ENCODE peak calls at places on chromosomes 5 and 9, in eight cellular contexts. One of them, this sample, is unnamed.

GRCh38 chr5:162429161-162429560 is 361.6 kb downstream of the GABRG2 start:
- DNase-seq in fibroblast of lung: no peak
- DNase-seq in heart left ventricle: no peak
- DNase-seq in K562: no peak
- DNase-seq in lung: no peak
- DNase-seq in Jurkat, Clone E6-1: no peak
- DNase-seq in body of pancreas: no peak
- DNase-seq in neural progenitor cell: no peak
- DNase-seq in this sample: no peak

GRCh38 chr9:121272401-121272948 is 4.5 kb downstream of the GSN start:
- DNase-seq in heart left ventricle: no peak
- DNase-seq in lung: no peak
- DNase-seq in body of pancreas: no peak
- DNase-seq in Jurkat, Clone E6-1: no peak
- DNase-seq in K562: no peak
- DNase-seq in fibroblast of lung: no peak
- DNase-seq in neural progenitor cell: no peak
- DNase-seq in this sample: no peak

GRCh38 chr9:136859821-136860269 is 6.3 kb downstream of the EDF1 start:
- DNase-seq in neural progenitor cell: no peak
- DNase-seq in K562: no peak
- DNase-seq in heart left ventricle: peak
- DNase-seq in Jurkat, Clone E6-1: no peak
- DNase-seq in fibroblast of lung: no peak
- DNase-seq in lung: no peak
- DNase-seq in body of pancreas: no peak
- DNase-seq in this sample: no peak

GRCh38 chr5:138077064-138077696 is 6.7 kb upstream of the WNT8A start:
- DNase-seq in body of pancreas: peak
- DNase-seq in K562: peak
- DNase-seq in heart left ventricle: peak
- DNase-seq in neural progenitor cell: peak
- DNase-seq in fibroblast of lung: peak
- DNase-seq in Jurkat, Clone E6-1: peak
- DNase-seq in lung: peak
- DNase-seq in this sample: no peak

GRCh38 chr9:86368871-86369521 is 14.8 kb upstream of the TUT7 start:
- DNase-seq in body of pancreas: no peak
- DNase-seq in heart left ventricle: no peak
- DNase-seq in Jurkat, Clone E6-1: no peak
- DNase-seq in fibroblast of lung: peak
- DNase-seq in neural progenitor cell: no peak
- DNase-seq in K562: no peak
- DNase-seq in lung: no peak
- DNase-seq in this sample: no peak

GRCh38 chr9:24464321-24464951 is 81.3 kb downstream of the IZUMO3 start:
- DNase-seq in lung: no peak
- DNase-seq in K562: no peak
- DNase-seq in body of pancreas: no peak
- DNase-seq in neural progenitor cell: no peak
- DNase-seq in fibroblast of lung: peak
- DNase-seq in Jurkat, Clone E6-1: no peak
- DNase-seq in heart left ventricle: no peak
- DNase-seq in this sample: no peak

GRCh38 chr5:169009171-169009570 is 291.8 kb downstream of the SLIT3 start:
- DNase-seq in heart left ventricle: no peak
- DNase-seq in lung: no peak
- DNase-seq in fibroblast of lung: peak
- DNase-seq in K562: no peak
- DNase-seq in body of pancreas: no peak
- DNase-seq in Jurkat, Clone E6-1: no peak
- DNase-seq in neural progenitor cell: no peak
- DNase-seq in this sample: no peak

GRCh38 chr5:172454355-172455086 is at the start of gene SH3PXD2B:
- DNase-seq in neural progenitor cell: peak
- DNase-seq in body of pancreas: peak
- DNase-seq in fibroblast of lung: peak
- DNase-seq in K562: peak
- DNase-seq in heart left ventricle: peak
- DNase-seq in lung: no peak
- DNase-seq in Jurkat, Clone E6-1: no peak
- DNase-seq in this sample: peak

GRCh38 chr5:102959055-102959454 is 160.9 kb downstream of the GIN1 start:
- DNase-seq in neural progenitor cell: no peak
- DNase-seq in fibroblast of lung: peak
- DNase-seq in heart left ventricle: no peak
- DNase-seq in body of pancreas: no peak
- DNase-seq in lung: no peak
- DNase-seq in K562: no peak
- DNase-seq in Jurkat, Clone E6-1: no peak
- DNase-seq in this sample: no peak

GRCh38 chr5:144390133-144390532 is 219.5 kb downstream of the KCTD16 start:
- DNase-seq in neural progenitor cell: peak
- DNase-seq in Jurkat, Clone E6-1: no peak
- DNase-seq in K562: no peak
- DNase-seq in heart left ventricle: no peak
- DNase-seq in body of pancreas: peak
- DNase-seq in fibroblast of lung: no peak
- DNase-seq in lung: no peak
- DNase-seq in this sample: no peak

GRCh38 chr5:94623026-94623425 is 4.6 kb downstream of the SLF1 start:
- DNase-seq in K562: no peak
- DNase-seq in lung: no peak
- DNase-seq in Jurkat, Clone E6-1: no peak
- DNase-seq in fibroblast of lung: peak
- DNase-seq in body of pancreas: no peak
- DNase-seq in neural progenitor cell: no peak
- DNase-seq in heart left ventricle: no peak
- DNase-seq in this sample: no peak

GRCh38 chr5:5009240-5009639 is 130.9 kb upstream of the ADAMTS16 start:
- DNase-seq in K562: no peak
- DNase-seq in fibroblast of lung: no peak
- DNase-seq in body of pancreas: no peak
- DNase-seq in lung: no peak
- DNase-seq in Jurkat, Clone E6-1: no peak
- DNase-seq in neural progenitor cell: no peak
- DNase-seq in heart left ventricle: no peak
- DNase-seq in this sample: no peak

GRCh38 chr5:96434201-96434645 is 1.2 kb upstream of the PCSK1 start:
- DNase-seq in K562: peak
- DNase-seq in neural progenitor cell: peak
- DNase-seq in heart left ventricle: peak
- DNase-seq in lung: peak
- DNase-seq in body of pancreas: peak
- DNase-seq in fibroblast of lung: peak
- DNase-seq in Jurkat, Clone E6-1: peak
- DNase-seq in this sample: peak

GRCh38 chr5:41408676-41409443 is 101.5 kb downstream of the PLCXD3 start:
- DNase-seq in K562: no peak
- DNase-seq in heart left ventricle: no peak
- DNase-seq in lung: no peak
- DNase-seq in body of pancreas: no peak
- DNase-seq in fibroblast of lung: peak
- DNase-seq in Jurkat, Clone E6-1: no peak
- DNase-seq in neural progenitor cell: no peak
- DNase-seq in this sample: no peak

GRCh38 chr5:61811052-61811451 is 479.0 kb downstream of the ZSWIM6 start:
- DNase-seq in K562: no peak
- DNase-seq in body of pancreas: no peak
- DNase-seq in lung: no peak
- DNase-seq in Jurkat, Clone E6-1: no peak
- DNase-seq in neural progenitor cell: no peak
- DNase-seq in heart left ventricle: no peak
- DNase-seq in fibroblast of lung: peak
- DNase-seq in this sample: no peak

GRCh38 chr5:178209334-178210072 is 5.2 kb downstream of the HNRNPAB start:
- DNase-seq in Jurkat, Clone E6-1: no peak
- DNase-seq in neural progenitor cell: no peak
- DNase-seq in fibroblast of lung: no peak
- DNase-seq in heart left ventricle: no peak
- DNase-seq in K562: no peak
- DNase-seq in lung: no peak
- DNase-seq in body of pancreas: no peak
- DNase-seq in this sample: no peak

GRCh38 chr5:14775857-14776256 is 95.7 kb downstream of the ANKH start:
- DNase-seq in lung: peak
- DNase-seq in heart left ventricle: peak
- DNase-seq in body of pancreas: peak
- DNase-seq in neural progenitor cell: no peak
- DNase-seq in K562: no peak
- DNase-seq in fibroblast of lung: peak
- DNase-seq in Jurkat, Clone E6-1: no peak
- DNase-seq in this sample: no peak

GRCh38 chr5:1644810-1645571 is 121.2 kb upstream of the LPCAT1 start:
- DNase-seq in K562: peak
- DNase-seq in neural progenitor cell: peak
- DNase-seq in lung: peak
- DNase-seq in Jurkat, Clone E6-1: peak
- DNase-seq in body of pancreas: peak
- DNase-seq in heart left ventricle: peak
- DNase-seq in fibroblast of lung: peak
- DNase-seq in this sample: peak

GRCh38 chr5:9066349-9066748 is 479.5 kb downstream of the SEMA5A start:
- DNase-seq in body of pancreas: no peak
- DNase-seq in fibroblast of lung: no peak
- DNase-seq in lung: no peak
- DNase-seq in K562: no peak
- DNase-seq in Jurkat, Clone E6-1: no peak
- DNase-seq in heart left ventricle: no peak
- DNase-seq in neural progenitor cell: no peak
- DNase-seq in this sample: no peak

GRCh38 chr9:136683173-136683745 is 4.0 kb downstream of the AGPAT2 start:
- DNase-seq in heart left ventricle: no peak
- DNase-seq in neural progenitor cell: no peak
- DNase-seq in lung: no peak
- DNase-seq in fibroblast of lung: no peak
- DNase-seq in body of pancreas: no peak
- DNase-seq in Jurkat, Clone E6-1: no peak
- DNase-seq in K562: no peak
- DNase-seq in this sample: no peak

GRCh38 chr5:60332244-60333018 is 367.5 kb downstream of the DEPDC1B start:
- DNase-seq in K562: no peak
- DNase-seq in Jurkat, Clone E6-1: no peak
- DNase-seq in body of pancreas: no peak
- DNase-seq in neural progenitor cell: no peak
- DNase-seq in heart left ventricle: no peak
- DNase-seq in fibroblast of lung: peak
- DNase-seq in lung: no peak
- DNase-seq in this sample: no peak

DNA sequence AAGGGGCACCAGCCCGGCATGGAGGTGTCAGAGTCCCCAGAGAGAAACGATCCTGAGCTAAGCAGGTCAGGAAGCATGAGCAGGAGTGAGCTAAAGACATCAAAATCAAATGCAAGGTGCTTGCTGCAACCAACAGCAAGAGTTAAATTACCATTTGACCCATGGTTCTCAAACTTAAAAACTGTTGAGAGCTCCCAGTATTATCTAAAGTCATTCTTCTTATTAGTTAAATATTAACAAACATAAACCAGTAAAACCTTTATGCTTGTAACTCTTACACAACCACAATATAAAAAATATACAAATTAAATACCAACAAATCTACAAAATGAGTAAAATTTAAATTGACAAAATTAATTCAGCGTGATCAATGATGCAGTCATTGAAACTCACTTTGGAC is 51.5 kb downstream of the FANCC start:
- DNase-seq in body of pancreas: no peak
- DNase-seq in heart left ventricle: no peak
- DNase-seq in lung: no peak
- DNase-seq in neural progenitor cell: no peak
- DNase-seq in K562: no peak
- DNase-seq in fibroblast of lung: no peak
- DNase-seq in Jurkat, Clone E6-1: no peak
- DNase-seq in this sample: no peak
- H3K4me3 ChIP-seq in body of pancreas: no peak
- H3K4me3 ChIP-seq in heart left ventricle: no peak
- H3K4me3 ChIP-seq in lung: no peak
- H3K4me3 ChIP-seq in neural progenitor cell: no peak
- H3K4me3 ChIP-seq in K562: no peak
- H3K4me3 ChIP-seq in fibroblast of lung: no peak
- H3K4me3 ChIP-seq in Jurkat, Clone E6-1: no peak
- H3K4me3 ChIP-seq in this sample: no peak

GRCh38 chr5:181173420-181174342 is 26.3 kb downstream of the OR2V2 start:
- DNase-seq in neural progenitor cell: peak
- DNase-seq in K562: peak
- DNase-seq in Jurkat, Clone E6-1: peak
- DNase-seq in fibroblast of lung: peak
- DNase-seq in lung: no peak
- DNase-seq in body of pancreas: peak
- DNase-seq in heart left ventricle: no peak
- DNase-seq in this sample: peak
- H3K4me3 ChIP-seq in neural progenitor cell: peak
- H3K4me3 ChIP-seq in K562: peak
- H3K4me3 ChIP-seq in Jurkat, Clone E6-1: peak
- H3K4me3 ChIP-seq in fibroblast of lung: no peak
- H3K4me3 ChIP-seq in lung: no peak
- H3K4me3 ChIP-seq in body of pancreas: no peak
- H3K4me3 ChIP-seq in heart left ventricle: peak
- H3K4me3 ChIP-seq in this sample: no peak

DNA sequence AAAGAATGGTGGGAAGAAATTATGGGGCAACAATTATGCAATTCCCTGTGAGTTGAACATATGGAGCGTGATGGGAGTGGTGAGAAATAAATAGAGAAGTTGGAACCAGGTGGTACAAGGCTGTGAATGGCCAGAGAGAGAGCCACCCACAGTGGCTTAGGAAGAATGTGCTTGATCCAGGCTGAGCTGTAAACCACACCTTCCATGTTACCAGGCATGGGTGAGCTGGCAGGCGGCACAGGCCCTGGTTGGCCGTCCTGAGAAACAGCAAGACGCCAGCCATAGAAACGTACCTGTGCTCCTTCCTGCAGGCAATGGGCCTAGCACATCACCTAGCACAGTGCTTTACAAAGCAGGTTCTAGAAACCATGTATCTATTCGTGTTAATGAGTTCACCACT is 74.3 kb downstream of the EPB41L4B start:
- DNase-seq in lung: no peak
- DNase-seq in Jurkat, Clone E6-1: no peak
- DNase-seq in body of pancreas: peak
- DNase-seq in K562: no peak
- DNase-seq in fibroblast of lung: no peak
- DNase-seq in heart left ventricle: no peak
- DNase-seq in neural progenitor cell: no peak
- DNase-seq in this sample: no peak
- H3K4me3 ChIP-seq in lung: no peak
- H3K4me3 ChIP-seq in Jurkat, Clone E6-1: no peak
- H3K4me3 ChIP-seq in body of pancreas: no peak
- H3K4me3 ChIP-seq in K562: no peak
- H3K4me3 ChIP-seq in fibroblast of lung: no peak
- H3K4me3 ChIP-seq in heart left ventricle: no peak
- H3K4me3 ChIP-seq in neural progenitor cell: no peak
- H3K4me3 ChIP-seq in this sample: no peak

DNA sequence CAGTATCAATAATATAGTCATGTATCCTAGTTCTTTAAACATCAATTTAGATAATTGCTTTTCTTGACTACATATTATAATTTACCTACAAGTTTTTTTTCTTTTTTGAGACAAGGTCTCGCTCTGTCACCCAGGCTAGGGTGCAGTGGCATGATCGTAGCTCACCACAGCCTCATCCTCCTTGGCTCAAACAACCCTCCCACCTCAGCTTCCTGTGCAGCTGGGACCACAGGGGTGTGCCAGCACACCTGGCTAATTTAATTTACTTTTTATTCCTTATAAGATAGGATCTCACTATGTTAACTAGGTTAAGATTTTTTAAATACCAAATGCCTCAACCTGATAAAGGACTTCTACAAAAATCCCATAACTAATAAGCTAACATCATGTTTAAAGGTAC is 21.1 kb downstream of the UIMC1 start:
- DNase-seq in K562: no peak
- DNase-seq in body of pancreas: no peak
- DNase-seq in neural progenitor cell: no peak
- DNase-seq in fibroblast of lung: no peak
- DNase-seq in Jurkat, Clone E6-1: peak
- DNase-seq in lung: no peak
- DNase-seq in heart left ventricle: no peak
- DNase-seq in this sample: no peak
- H3K4me3 ChIP-seq in K562: no peak
- H3K4me3 ChIP-seq in body of pancreas: no peak
- H3K4me3 ChIP-seq in neural progenitor cell: no peak
- H3K4me3 ChIP-seq in fibroblast of lung: no peak
- H3K4me3 ChIP-seq in Jurkat, Clone E6-1: no peak
- H3K4me3 ChIP-seq in lung: no peak
- H3K4me3 ChIP-seq in heart left ventricle: no peak
- H3K4me3 ChIP-seq in this sample: no peak